ENCODE peak calls at places on chromosomes 11 and 22, in five cellular contexts. D is fibroblast of gingiva, G is left ventricle myocardium inferior, K is KG1, B is Kasumi-1. S is an unnamed sample.

GRCh38 chr11:103601230-103601846 is 435.1 kb upstream of the DDI1 start:
- DNase-seq in D (peak), G (no peak), K (peak), B (peak), S (peak)

GRCh38 chr22:37734402-37734700 is 37.5 kb downstream of the TRIOBP start:
- DNase-seq in D (no peak), G (no peak), K (no peak), B (no peak), S (no peak)

GRCh38 chr11:6497069-6497839 is at the start of gene DNHD1:
- DNase-seq in D (no peak), G (no peak), K (no peak), B (no peak), S (no peak)

GRCh38 chr11:6387811-6388599 is 2.3 kb upstream of the SMPD1 start:
- DNase-seq in D (peak), G (no peak), K (no peak), B (no peak), S (no peak)

GRCh38 chr11:4982678-4983077 is 12.0 kb upstream of the OR51L1 start:
- DNase-seq in D (no peak), G (no peak), K (no peak), B (no peak), S (no peak)

GRCh38 chr22:39348909-39349505 is 784 bp upstream of the SYNGR1 start:
- DNase-seq in D (no peak), G (peak), K (no peak), B (peak), S (peak)

GRCh38 chr11:130161441-130161840 is 1.9 kb downstream of the ST14 start:
- DNase-seq in D (no peak), G (no peak), K (no peak), B (no peak), S (no peak)

GRCh38 chr11:108768370-108768769 is 103.5 kb downstream of the DDX10 start:
- DNase-seq in D (peak), G (no peak), K (no peak), B (no peak), S (no peak)

GRCh38 chr11:14357843-14358728 is 897 bp downstream of the RRAS2 start:
- DNase-seq in D (peak), G (peak), K (no peak), B (no peak), S (no peak)

GRCh38 chr11:101584129-101584515 is 315 bp upstream of the TRPC6 start:
- DNase-seq in D (no peak), G (no peak), K (no peak), B (no peak), S (no peak)

GRCh38 chr11:117226388-117227385 is 5.2 kb downstream of the PCSK7 start:
- DNase-seq in D (peak), G (no peak), K (peak), B (peak), S (peak)

GRCh38 chr11:122439911-122440782 is 215.4 kb upstream of the UBASH3B start:
- DNase-seq in D (peak), G (peak), K (no peak), B (no peak), S (peak)

GRCh38 chr22:30245985-30246901 is at the start of gene LIF:
- DNase-seq in D (peak), G (no peak), K (no peak), B (no peak), S (no peak)

S was measured in HL-60.